ENCODE peak calls at places on chromosomes 6 and 20, in four cellular contexts. One of them, this sample, is unnamed.

GRCh38 chr20:52826321-52826720 is 145.8 kb upstream of the TSHZ2 start:
- DNase-seq in cardiac muscle cell: no peak
- DNase-seq in CD4-positive, CD25-positive, alpha-beta regulatory T cell: no peak
- DNase-seq in left ventricle myocardium inferior: no peak
- DNase-seq in this sample: no peak

GRCh38 chr6:161058746-161059145 is 67.2 kb downstream of the MAP3K4 start:
- DNase-seq in cardiac muscle cell: no peak
- DNase-seq in CD4-positive, CD25-positive, alpha-beta regulatory T cell: no peak
- DNase-seq in left ventricle myocardium inferior: no peak
- DNase-seq in this sample: no peak

GRCh38 chr20:58352454-58352853 is 36.6 kb upstream of the VAPB start:
- DNase-seq in cardiac muscle cell: no peak
- DNase-seq in CD4-positive, CD25-positive, alpha-beta regulatory T cell: no peak
- DNase-seq in left ventricle myocardium inferior: no peak
- DNase-seq in this sample: no peak

GRCh38 chr6:88804701-88805100 is 158.7 kb downstream of the RNGTT start:
- DNase-seq in cardiac muscle cell: no peak
- DNase-seq in CD4-positive, CD25-positive, alpha-beta regulatory T cell: no peak
- DNase-seq in left ventricle myocardium inferior: no peak
- DNase-seq in this sample: no peak

GRCh38 chr20:23047001-23047737 is 2.3 kb downstream of the THBD start:
- DNase-seq in cardiac muscle cell: no peak
- DNase-seq in CD4-positive, CD25-positive, alpha-beta regulatory T cell: no peak
- DNase-seq in left ventricle myocardium inferior: no peak
- DNase-seq in this sample: no peak

GRCh38 chr20:5056801-5057599 is 55.7 kb upstream of the SLC23A2 start:
- DNase-seq in cardiac muscle cell: peak
- DNase-seq in CD4-positive, CD25-positive, alpha-beta regulatory T cell: peak
- DNase-seq in left ventricle myocardium inferior: peak
- DNase-seq in this sample: peak

GRCh38 chr6:130625825-130626500 is 201.2 kb upstream of the SMLR1 start:
- DNase-seq in cardiac muscle cell: peak
- DNase-seq in CD4-positive, CD25-positive, alpha-beta regulatory T cell: no peak
- DNase-seq in left ventricle myocardium inferior: no peak
- DNase-seq in this sample: peak

GRCh38 chr6:149468179-149468578 is 16.6 kb downstream of the ZC3H12D start:
- DNase-seq in cardiac muscle cell: no peak
- DNase-seq in CD4-positive, CD25-positive, alpha-beta regulatory T cell: no peak
- DNase-seq in left ventricle myocardium inferior: no peak
- DNase-seq in this sample: no peak

GRCh38 chr6:121247386-121247785 is 86.9 kb downstream of the TBC1D32 start:
- DNase-seq in cardiac muscle cell: peak
- DNase-seq in CD4-positive, CD25-positive, alpha-beta regulatory T cell: no peak
- DNase-seq in left ventricle myocardium inferior: no peak
- DNase-seq in this sample: no peak

GRCh38 chr6:854405-855073 is 161.6 kb upstream of the EXOC2 start:
- DNase-seq in cardiac muscle cell: peak
- DNase-seq in CD4-positive, CD25-positive, alpha-beta regulatory T cell: no peak
- DNase-seq in left ventricle myocardium inferior: no peak
- DNase-seq in this sample: no peak

GRCh38 chr20:17688965-17689364 is 6.9 kb upstream of the RRBP1 start:
- DNase-seq in cardiac muscle cell: no peak
- DNase-seq in CD4-positive, CD25-positive, alpha-beta regulatory T cell: no peak
- DNase-seq in left ventricle myocardium inferior: no peak
- DNase-seq in this sample: peak

GRCh38 chr6:150254671-150255228 is 111.9 kb downstream of the PPP1R14C start:
- DNase-seq in cardiac muscle cell: no peak
- DNase-seq in CD4-positive, CD25-positive, alpha-beta regulatory T cell: no peak
- DNase-seq in left ventricle myocardium inferior: no peak
- DNase-seq in this sample: no peak

GRCh38 chr6:139990865-139991264 is 616.4 kb upstream of the CITED2 start:
- DNase-seq in cardiac muscle cell: peak
- DNase-seq in CD4-positive, CD25-positive, alpha-beta regulatory T cell: no peak
- DNase-seq in left ventricle myocardium inferior: no peak
- DNase-seq in this sample: no peak

GRCh38 chr6:15312500-15312899 is 66.6 kb downstream of the JARID2 start:
- DNase-seq in cardiac muscle cell: peak
- DNase-seq in CD4-positive, CD25-positive, alpha-beta regulatory T cell: no peak
- DNase-seq in left ventricle myocardium inferior: no peak
- DNase-seq in this sample: peak

GRCh38 chr6:80767808-80768207 is 661.3 kb downstream of the BCKDHB start:
- DNase-seq in cardiac muscle cell: peak
- DNase-seq in CD4-positive, CD25-positive, alpha-beta regulatory T cell: no peak
- DNase-seq in left ventricle myocardium inferior: peak
- DNase-seq in this sample: no peak

GRCh38 chr6:87066449-87067288 is 28.2 kb downstream of the CGA start:
- DNase-seq in cardiac muscle cell: peak
- DNase-seq in CD4-positive, CD25-positive, alpha-beta regulatory T cell: peak
- DNase-seq in left ventricle myocardium inferior: no peak
- DNase-seq in this sample: peak

GRCh38 chr6:26550250-26550993 is 12.3 kb downstream of the HMGN4 start:
- DNase-seq in cardiac muscle cell: peak
- DNase-seq in CD4-positive, CD25-positive, alpha-beta regulatory T cell: peak
- DNase-seq in left ventricle myocardium inferior: peak
- DNase-seq in this sample: peak

GRCh38 chr6:19866199-19866872 is 29.2 kb downstream of the ID4 start:
- DNase-seq in cardiac muscle cell: no peak
- DNase-seq in CD4-positive, CD25-positive, alpha-beta regulatory T cell: no peak
- DNase-seq in left ventricle myocardium inferior: no peak
- DNase-seq in this sample: no peak

GRCh38 chr6:14922306-14922705 is 323.6 kb upstream of the JARID2 start:
- DNase-seq in cardiac muscle cell: no peak
- DNase-seq in CD4-positive, CD25-positive, alpha-beta regulatory T cell: no peak
- DNase-seq in left ventricle myocardium inferior: no peak
- DNase-seq in this sample: no peak

GRCh38 chr6:75504902-75505233 is 11.3 kb upstream of the FILIP1 start:
- DNase-seq in cardiac muscle cell: peak
- DNase-seq in CD4-positive, CD25-positive, alpha-beta regulatory T cell: no peak
- DNase-seq in left ventricle myocardium inferior: no peak
- DNase-seq in this sample: no peak

GRCh38 chr6:142803027-142803426 is 141.9 kb downstream of the HIVEP2 start:
- DNase-seq in cardiac muscle cell: peak
- DNase-seq in CD4-positive, CD25-positive, alpha-beta regulatory T cell: no peak
- DNase-seq in left ventricle myocardium inferior: no peak
- DNase-seq in this sample: no peak

GRCh38 chr6:32969685-32970412 is 1.5 kb downstream of the BRD2 start:
- DNase-seq in cardiac muscle cell: peak
- DNase-seq in CD4-positive, CD25-positive, alpha-beta regulatory T cell: peak
- DNase-seq in left ventricle myocardium inferior: peak
- DNase-seq in this sample: peak

GRCh38 chr6:106087548-106088325 is 1.6 kb downstream of the PRDM1 start:
- DNase-seq in cardiac muscle cell: peak
- DNase-seq in CD4-positive, CD25-positive, alpha-beta regulatory T cell: no peak
- DNase-seq in left ventricle myocardium inferior: peak
- DNase-seq in this sample: peak

GRCh38 chr20:25273046-25273445 is 25.2 kb downstream of the PYGB start:
- DNase-seq in cardiac muscle cell: no peak
- DNase-seq in CD4-positive, CD25-positive, alpha-beta regulatory T cell: no peak
- DNase-seq in left ventricle myocardium inferior: peak
- DNase-seq in this sample: no peak

GRCh38 chr6:143510991-143511891 is at the start of gene FUCA2:
- DNase-seq in cardiac muscle cell: peak
- DNase-seq in CD4-positive, CD25-positive, alpha-beta regulatory T cell: peak
- DNase-seq in left ventricle myocardium inferior: peak
- DNase-seq in this sample: peak

GRCh38 chr6:79467716-79468115 is 69.5 kb downstream of the LCA5 start:
- DNase-seq in cardiac muscle cell: no peak
- DNase-seq in CD4-positive, CD25-positive, alpha-beta regulatory T cell: no peak
- DNase-seq in left ventricle myocardium inferior: no peak
- DNase-seq in this sample: no peak

GRCh38 chr6:56540950-56541600 is 101.6 kb downstream of the DST start:
- DNase-seq in cardiac muscle cell: no peak
- DNase-seq in CD4-positive, CD25-positive, alpha-beta regulatory T cell: no peak
- DNase-seq in left ventricle myocardium inferior: no peak
- DNase-seq in this sample: peak

GRCh38 chr20:23446505-23446904 is 6.2 kb downstream of the CST11 start:
- DNase-seq in cardiac muscle cell: peak
- DNase-seq in CD4-positive, CD25-positive, alpha-beta regulatory T cell: no peak
- DNase-seq in left ventricle myocardium inferior: peak
- DNase-seq in this sample: peak

GRCh38 chr6:141990840-141991239 is 141.9 kb upstream of the GJE1 start:
- DNase-seq in cardiac muscle cell: no peak
- DNase-seq in CD4-positive, CD25-positive, alpha-beta regulatory T cell: no peak
- DNase-seq in left ventricle myocardium inferior: no peak
- DNase-seq in this sample: no peak

GRCh38 chr6:124947821-124948451 is 14.3 kb upstream of the RNF217 start:
- DNase-seq in cardiac muscle cell: no peak
- DNase-seq in CD4-positive, CD25-positive, alpha-beta regulatory T cell: no peak
- DNase-seq in left ventricle myocardium inferior: no peak
- DNase-seq in this sample: no peak

GRCh38 chr20:25324412-25324811 is 66.2 kb downstream of the ABHD12 start:
- DNase-seq in cardiac muscle cell: no peak
- DNase-seq in CD4-positive, CD25-positive, alpha-beta regulatory T cell: no peak
- DNase-seq in left ventricle myocardium inferior: no peak
- DNase-seq in this sample: no peak

GRCh38 chr6:83592770-83593394 is 80.5 kb downstream of the PRSS35 start:
- DNase-seq in cardiac muscle cell: peak
- DNase-seq in CD4-positive, CD25-positive, alpha-beta regulatory T cell: no peak
- DNase-seq in left ventricle myocardium inferior: no peak
- DNase-seq in this sample: peak

GRCh38 chr6:115271434-115271833 is 789.3 kb downstream of the FRK start:
- DNase-seq in cardiac muscle cell: no peak
- DNase-seq in CD4-positive, CD25-positive, alpha-beta regulatory T cell: no peak
- DNase-seq in left ventricle myocardium inferior: no peak
- DNase-seq in this sample: no peak

GRCh38 chr6:15077964-15078363 is 167.9 kb upstream of the JARID2 start:
- DNase-seq in cardiac muscle cell: no peak
- DNase-seq in CD4-positive, CD25-positive, alpha-beta regulatory T cell: no peak
- DNase-seq in left ventricle myocardium inferior: no peak
- DNase-seq in this sample: no peak

GRCh38 chr20:46126440-46127056 is 8.4 kb downstream of the CD40 start:
- DNase-seq in cardiac muscle cell: no peak
- DNase-seq in CD4-positive, CD25-positive, alpha-beta regulatory T cell: no peak
- DNase-seq in left ventricle myocardium inferior: no peak
- DNase-seq in this sample: no peak

GRCh38 chr6:168116975-168117899 is 38.2 kb upstream of the FRMD1 start:
- DNase-seq in cardiac muscle cell: peak
- DNase-seq in CD4-positive, CD25-positive, alpha-beta regulatory T cell: no peak
- DNase-seq in left ventricle myocardium inferior: no peak
- DNase-seq in this sample: no peak

GRCh38 chr20:19748687-19749086 is 9.4 kb upstream of the RIN2 start:
- DNase-seq in cardiac muscle cell: no peak
- DNase-seq in CD4-positive, CD25-positive, alpha-beta regulatory T cell: no peak
- DNase-seq in left ventricle myocardium inferior: no peak
- DNase-seq in this sample: no peak

GRCh38 chr6:39599996-39600395 is 125.2 kb downstream of the KIF6 start:
- DNase-seq in cardiac muscle cell: no peak
- DNase-seq in CD4-positive, CD25-positive, alpha-beta regulatory T cell: no peak
- DNase-seq in left ventricle myocardium inferior: no peak
- DNase-seq in this sample: no peak

GRCh38 chr6:112049996-112050395 is 3.9 kb upstream of the CCN6 start:
- DNase-seq in cardiac muscle cell: no peak
- DNase-seq in CD4-positive, CD25-positive, alpha-beta regulatory T cell: no peak
- DNase-seq in left ventricle myocardium inferior: no peak
- DNase-seq in this sample: no peak

GRCh38 chr20:36267605-36268500 is 31.6 kb downstream of the AAR2 start:
- DNase-seq in cardiac muscle cell: no peak
- DNase-seq in CD4-positive, CD25-positive, alpha-beta regulatory T cell: no peak
- DNase-seq in left ventricle myocardium inferior: no peak
- DNase-seq in this sample: no peak
- H3K27ac ChIP-seq in cardiac muscle cell: no peak
- H3K27ac ChIP-seq in CD4-positive, CD25-positive, alpha-beta regulatory T cell: no peak
- H3K27ac ChIP-seq in left ventricle myocardium inferior: no peak
- H3K27ac ChIP-seq in this sample: no peak

DNA sequence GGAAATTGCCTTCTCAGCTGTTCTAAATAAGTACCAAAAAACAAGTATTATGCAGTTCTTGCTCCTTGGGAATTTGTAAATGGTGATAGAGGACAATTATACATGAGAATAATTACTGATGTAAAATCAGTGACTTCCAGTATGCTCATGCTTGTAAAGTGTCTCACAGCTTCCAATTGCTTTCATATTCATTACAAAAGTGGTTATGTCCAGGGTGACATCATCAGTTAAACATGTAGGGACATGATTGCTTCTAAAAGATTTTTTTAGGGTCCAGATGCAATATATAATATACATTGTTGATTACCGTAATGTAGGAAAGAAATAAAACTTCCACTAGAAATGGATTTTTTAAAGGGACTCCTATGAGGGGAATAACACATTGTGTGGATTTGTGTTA is 122.8 kb upstream of the B3GAT2 start:
- DNase-seq in cardiac muscle cell: no peak
- DNase-seq in CD4-positive, CD25-positive, alpha-beta regulatory T cell: no peak
- DNase-seq in left ventricle myocardium inferior: no peak
- DNase-seq in this sample: no peak
- H3K27ac ChIP-seq in cardiac muscle cell: no peak
- H3K27ac ChIP-seq in CD4-positive, CD25-positive, alpha-beta regulatory T cell: no peak
- H3K27ac ChIP-seq in left ventricle myocardium inferior: peak
- H3K27ac ChIP-seq in this sample: no peak

DNA sequence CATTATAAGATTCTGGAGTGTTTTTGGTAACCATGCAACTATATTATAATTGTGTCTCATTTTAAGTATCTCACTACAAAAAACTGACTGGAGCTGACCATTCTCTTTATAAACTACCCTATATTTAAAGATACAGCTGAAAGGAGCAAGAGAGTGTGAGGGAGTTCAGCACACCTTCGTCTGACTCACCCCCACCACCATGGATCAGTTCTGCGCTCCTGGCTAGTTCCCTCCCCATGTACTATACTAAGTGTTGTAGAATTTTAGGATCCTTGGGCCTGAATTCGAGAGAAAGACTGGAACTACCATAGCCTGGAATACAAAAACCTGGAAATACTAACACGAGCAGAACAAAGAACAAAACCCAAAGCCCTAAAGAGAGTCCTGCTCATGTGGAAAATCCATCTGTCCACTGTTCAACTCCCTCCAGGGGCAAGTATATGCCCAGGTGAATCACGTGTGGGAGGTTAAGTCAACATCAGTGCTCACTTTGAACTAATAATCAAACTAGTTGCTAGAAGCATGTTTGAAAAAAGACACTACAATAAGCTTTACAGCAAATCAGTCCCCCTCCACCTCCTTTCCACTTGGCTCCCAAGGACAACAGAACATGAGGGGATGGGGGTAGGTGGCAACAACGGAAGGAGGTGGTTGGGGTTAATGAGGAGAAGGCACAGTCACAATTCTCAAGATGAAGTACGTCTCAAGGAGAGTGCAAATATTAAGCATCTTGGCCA is 46.8 kb downstream of the ELOVL5 start:
- DNase-seq in cardiac muscle cell: no peak
- DNase-seq in CD4-positive, CD25-positive, alpha-beta regulatory T cell: no peak
- DNase-seq in left ventricle myocardium inferior: no peak
- DNase-seq in this sample: peak
- H3K27ac ChIP-seq in cardiac muscle cell: peak
- H3K27ac ChIP-seq in CD4-positive, CD25-positive, alpha-beta regulatory T cell: peak
- H3K27ac ChIP-seq in left ventricle myocardium inferior: peak
- H3K27ac ChIP-seq in this sample: peak

GRCh38 chr6:148466158-148466557 is 123.5 kb downstream of the SASH1 start:
- DNase-seq in cardiac muscle cell: no peak
- DNase-seq in CD4-positive, CD25-positive, alpha-beta regulatory T cell: no peak
- DNase-seq in left ventricle myocardium inferior: no peak
- DNase-seq in this sample: no peak
- H3K27ac ChIP-seq in cardiac muscle cell: no peak
- H3K27ac ChIP-seq in CD4-positive, CD25-positive, alpha-beta regulatory T cell: no peak
- H3K27ac ChIP-seq in left ventricle myocardium inferior: peak
- H3K27ac ChIP-seq in this sample: no peak

This sample was measured in endothelial cell of umbilical vein.